ENCODE peak calls at places on chromosome 21, in four cellular contexts. One of them, this sample, is unnamed.
A peak's percentile ranks its signal among the peaks of the same experiment; 100 is the strongest.

GRCh38 chr21:32604484-32604883 is 7.7 kb downstream of the CFAP298 start:
- DNase-seq in uterus: no peak
- DNase-seq in thoracic aorta: no peak
- DNase-seq in OCI-LY7: no peak
- DNase-seq in this sample: no peak

GRCh38 chr21:34693192-34693810 is 24.5 kb downstream of the CLIC6 start:
- DNase-seq in uterus: no peak
- DNase-seq in thoracic aorta: no peak
- DNase-seq in OCI-LY7: peak; percentile 62
- DNase-seq in this sample: no peak

GRCh38 chr21:37061926-37062591 is 10.8 kb downstream of the PIGP start:
- DNase-seq in uterus: no peak
- DNase-seq in thoracic aorta: no peak
- DNase-seq in OCI-LY7: peak; percentile 37
- DNase-seq in this sample: no peak

GRCh38 chr21:32476661-32477423 is 64.3 kb downstream of the EVA1C start:
- DNase-seq in uterus: peak; percentile 5
- DNase-seq in thoracic aorta: no peak
- DNase-seq in OCI-LY7: no peak
- DNase-seq in this sample: no peak

GRCh38 chr21:34882719-34883131 is 166.4 kb downstream of the RUNX1 start:
- DNase-seq in uterus: no peak
- DNase-seq in thoracic aorta: no peak
- DNase-seq in OCI-LY7: peak; percentile 28
- DNase-seq in this sample: no peak

GRCh38 chr21:36509966-36510742 is 30.2 kb upstream of the CLDN14 start:
- DNase-seq in uterus: no peak
- DNase-seq in thoracic aorta: no peak
- DNase-seq in OCI-LY7: no peak
- DNase-seq in this sample: no peak

GRCh38 chr21:45354970-45355369 is 50.0 kb upstream of the COL18A1 start:
- DNase-seq in uterus: no peak
- DNase-seq in thoracic aorta: no peak
- DNase-seq in OCI-LY7: no peak
- DNase-seq in this sample: no peak

GRCh38 chr21:29860346-29860745 is 79.5 kb downstream of the GRIK1 start:
- DNase-seq in uterus: no peak
- DNase-seq in thoracic aorta: no peak
- DNase-seq in OCI-LY7: no peak
- DNase-seq in this sample: no peak

GRCh38 chr21:34544032-34544496 is 32.1 kb upstream of the KCNE1 start:
- DNase-seq in uterus: peak; percentile 30
- DNase-seq in thoracic aorta: no peak
- DNase-seq in OCI-LY7: peak; percentile 77
- DNase-seq in this sample: peak; percentile 79

GRCh38 chr21:37072239-37072987 is 458 bp downstream of the PIGP start:
- DNase-seq in uterus: peak; percentile 84
- DNase-seq in thoracic aorta: peak; percentile 46
- DNase-seq in OCI-LY7: no peak
- DNase-seq in this sample: peak; percentile 69

GRCh38 chr21:45868086-45868485 is 113.5 kb upstream of the COL6A1 start:
- DNase-seq in uterus: no peak
- DNase-seq in thoracic aorta: no peak
- DNase-seq in OCI-LY7: no peak
- DNase-seq in this sample: no peak

GRCh38 chr21:26572026-26572425 is 1.1 kb downstream of the CYYR1 start:
- DNase-seq in uterus: no peak
- DNase-seq in thoracic aorta: no peak
- DNase-seq in OCI-LY7: no peak
- DNase-seq in this sample: no peak

GRCh38 chr21:45299864-45300785 is 12.4 kb upstream of the POFUT2 start:
- DNase-seq in uterus: peak; percentile 19
- DNase-seq in thoracic aorta: no peak
- DNase-seq in OCI-LY7: no peak
- DNase-seq in this sample: peak; percentile 6

GRCh38 chr21:32516729-32517649 is 68.3 kb downstream of the TCP10L start:
- DNase-seq in uterus: no peak
- DNase-seq in thoracic aorta: no peak
- DNase-seq in OCI-LY7: no peak
- DNase-seq in this sample: no peak

GRCh38 chr21:46295996-46296752 is 10.0 kb downstream of the YBEY start:
- DNase-seq in uterus: peak; percentile 84
- DNase-seq in thoracic aorta: peak; percentile 15
- DNase-seq in OCI-LY7: peak; percentile 71
- DNase-seq in this sample: peak; percentile 85

GRCh38 chr21:28385845-28386244 is 606.8 kb downstream of the LTN1 start:
- DNase-seq in uterus: no peak
- DNase-seq in thoracic aorta: no peak
- DNase-seq in OCI-LY7: no peak
- DNase-seq in this sample: no peak

GRCh38 chr21:45380566-45380965 is 24.4 kb upstream of the COL18A1 start:
- DNase-seq in uterus: no peak
- DNase-seq in thoracic aorta: no peak
- DNase-seq in OCI-LY7: no peak
- DNase-seq in this sample: no peak

GRCh38 chr21:27320868-27321267 is 354.0 kb upstream of the ADAMTS5 start:
- DNase-seq in uterus: no peak
- DNase-seq in thoracic aorta: no peak
- DNase-seq in OCI-LY7: no peak
- DNase-seq in this sample: no peak

GRCh38 chr21:31596055-31596454 is 63.4 kb upstream of the SOD1 start:
- DNase-seq in uterus: no peak
- DNase-seq in thoracic aorta: no peak
- DNase-seq in OCI-LY7: no peak
- DNase-seq in this sample: no peak

GRCh38 chr21:37281993-37282392 is 14.9 kb upstream of the VPS26C start:
- DNase-seq in uterus: no peak
- DNase-seq in thoracic aorta: no peak
- DNase-seq in OCI-LY7: no peak
- DNase-seq in this sample: no peak

GRCh38 chr21:22842875-22843274 is 1844.7 kb downstream of the NCAM2 start:
- DNase-seq in uterus: no peak
- DNase-seq in thoracic aorta: no peak
- DNase-seq in OCI-LY7: no peak
- DNase-seq in this sample: no peak

GRCh38 chr21:14454642-14455009 is 71.7 kb upstream of the HSPA13 start:
- DNase-seq in uterus: no peak
- DNase-seq in thoracic aorta: no peak
- DNase-seq in OCI-LY7: no peak
- DNase-seq in this sample: no peak
- H3K27ac ChIP-seq in uterus: no peak overlapping the region
- H3K27ac ChIP-seq in thoracic aorta: no peak overlapping the region
- H3K27ac ChIP-seq in OCI-LY7: no peak overlapping the region
- H3K27ac ChIP-seq in this sample: no peak overlapping the region

GRCh38 chr21:42707207-42707830 is 53.9 kb downstream of the PDE9A start:
- DNase-seq in uterus: no peak
- DNase-seq in thoracic aorta: no peak
- DNase-seq in OCI-LY7: no peak
- DNase-seq in this sample: no peak

GRCh38 chr21:42705346-42705745 is 51.9 kb downstream of the PDE9A start:
- DNase-seq in uterus: no peak
- DNase-seq in thoracic aorta: no peak
- DNase-seq in OCI-LY7: no peak
- DNase-seq in this sample: no peak

GRCh38 chr21:42706765-42707164 is 53.3 kb downstream of the PDE9A start:
- DNase-seq in uterus: no peak
- DNase-seq in thoracic aorta: no peak
- DNase-seq in OCI-LY7: no peak
- DNase-seq in this sample: no peak

GRCh38 chr21:42704861-42705260 is 51.4 kb downstream of the PDE9A start:
- DNase-seq in uterus: no peak
- DNase-seq in thoracic aorta: no peak
- DNase-seq in OCI-LY7: no peak
- DNase-seq in this sample: no peak

GRCh38 chr21:42705746-42706374 is 52.4 kb downstream of the PDE9A start:
- DNase-seq in uterus: no peak
- DNase-seq in thoracic aorta: no peak
- DNase-seq in OCI-LY7: no peak
- DNase-seq in this sample: no peak
- H3K9me3 ChIP-seq in uterus: no peaks in the 10 kb centered on the region
- H3K9me3 ChIP-seq in thoracic aorta: no peaks in the 10 kb centered on the region
- H3K9me3 ChIP-seq in OCI-LY7: no peaks in the 10 kb centered on the region
- H3K9me3 ChIP-seq in this sample: no peaks in the 10 kb centered on the region

DNA sequence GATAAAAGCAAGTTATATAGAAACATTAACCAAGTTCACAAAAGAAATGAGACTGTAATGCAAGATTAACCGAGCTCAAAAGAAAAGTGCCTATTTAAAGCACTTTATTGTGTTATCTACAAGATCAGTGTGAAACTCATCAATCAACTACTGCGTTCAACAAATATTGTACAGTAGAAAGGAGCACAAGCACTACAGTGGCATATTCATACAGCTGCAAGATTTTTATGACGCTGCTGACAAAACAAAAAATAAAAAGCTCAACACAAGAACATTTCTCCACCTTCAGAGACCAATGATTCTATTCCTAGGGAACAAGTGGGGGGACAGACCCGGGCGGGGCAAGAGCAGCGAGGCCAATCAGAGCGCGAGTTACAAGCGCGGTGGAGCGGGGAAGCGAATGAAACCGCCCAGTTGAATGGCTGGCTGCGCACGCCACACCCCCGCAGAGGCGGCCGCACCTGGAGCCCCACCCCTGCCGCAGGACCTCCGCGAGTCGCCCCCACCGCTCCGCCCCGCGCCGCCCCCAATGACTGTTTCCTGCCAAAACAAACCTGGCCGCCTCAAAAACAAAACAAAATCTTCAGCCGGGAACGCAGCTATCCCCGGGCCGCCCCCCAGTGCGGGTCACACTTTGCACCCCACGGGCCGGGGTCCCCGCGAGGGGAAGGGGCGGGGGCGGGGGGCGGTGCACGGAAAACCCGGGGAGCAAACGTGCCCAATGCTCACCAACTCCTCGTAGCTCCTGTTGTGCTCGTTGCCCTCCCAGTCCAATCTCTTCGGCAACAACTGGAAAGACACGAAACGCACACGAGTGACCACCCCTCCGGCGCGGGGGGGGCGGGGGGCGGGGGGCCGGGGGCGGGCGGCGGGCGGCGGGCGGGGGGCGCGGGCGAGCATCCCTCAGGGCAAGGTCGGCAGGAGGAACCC is 1.1 kb downstream of the BRWD1 start:
- DNase-seq in uterus: peak; percentile 93
- DNase-seq in thoracic aorta: peak; percentile 59
- DNase-seq in OCI-LY7: peak; percentile 91
- DNase-seq in this sample: peak; percentile 84
- H3K27ac ChIP-seq in uterus: peak overlapping the region; percentile 96
- H3K27ac ChIP-seq in thoracic aorta: peak overlapping the region; percentile 88
- H3K27ac ChIP-seq in OCI-LY7: peak overlapping the region; percentile 90
- H3K27ac ChIP-seq in this sample: peak overlapping the region; percentile 99

DNA sequence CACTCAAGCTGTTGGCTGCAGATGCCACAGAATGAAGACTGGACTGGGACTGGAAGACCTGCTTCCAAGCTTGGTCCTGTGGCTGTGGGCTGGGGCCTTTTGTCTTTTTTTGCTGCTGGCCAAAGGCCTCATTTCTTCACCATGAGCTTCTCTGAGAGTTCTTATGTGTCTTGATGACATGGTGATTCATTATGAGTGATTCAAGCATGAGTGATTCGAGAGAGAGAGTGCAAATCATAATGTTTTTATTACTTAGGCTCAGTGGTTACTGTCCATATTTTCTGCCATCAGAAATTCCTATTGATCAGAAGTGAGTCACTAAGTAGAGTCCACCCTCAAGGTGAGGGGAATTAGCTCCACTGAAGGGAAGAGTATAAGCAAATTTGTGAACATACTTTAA is 94.0 kb downstream of the PCP4 start:
- DNase-seq in uterus: no peak
- DNase-seq in thoracic aorta: no peak
- DNase-seq in OCI-LY7: no peak
- DNase-seq in this sample: no peak
- H3K9me3 ChIP-seq in uterus: no peaks in the 10 kb centered on the region
- H3K9me3 ChIP-seq in thoracic aorta: peaks cover 12% of the 10 kb centered on the region
- H3K9me3 ChIP-seq in OCI-LY7: no peaks in the 10 kb centered on the region
- H3K9me3 ChIP-seq in this sample: no peaks in the 10 kb centered on the region

GRCh38 chr21:39347537-39347936 is 1.4 kb downstream of the HMGN1 start:
- DNase-seq in uterus: no peak
- DNase-seq in thoracic aorta: no peak
- DNase-seq in OCI-LY7: no peak
- DNase-seq in this sample: no peak
- H3K27ac ChIP-seq in uterus: peak overlapping the region; percentile 94
- H3K27ac ChIP-seq in thoracic aorta: no peak overlapping the region
- H3K27ac ChIP-seq in OCI-LY7: peak overlapping the region; percentile 79
- H3K27ac ChIP-seq in this sample: peak overlapping the region; percentile 93

This sample was measured in tibial nerve.